ENCODE peak calls at places on chromosomes 2 and 18, in five cellular contexts. T, Q, J, M and B are unnamed samples.

GRCh38 chr2:236951830-236952475 is 133.7 kb upstream of the COPS8 start:
- DNase-seq in T (no peak), Q (no peak), J (no peak), M (no peak), B (no peak)

GRCh38 chr2:68774569-68775271 is 40.1 kb downstream of the ARHGAP25 start:
- DNase-seq in T (no peak), Q (peak), J (no peak), M (peak), B (no peak)

GRCh38 chr2:11379558-11379957 is 35.1 kb upstream of the ROCK2 start:
- DNase-seq in T (peak), Q (no peak), J (no peak), M (no peak), B (no peak)

GRCh38 chr2:11402436-11402835 is 58.0 kb upstream of the ROCK2 start:
- DNase-seq in T (no peak), Q (no peak), J (no peak), M (no peak), B (no peak)

GRCh38 chr2:54740333-54740732 is 16.9 kb downstream of the EML6 start:
- DNase-seq in T (no peak), Q (no peak), J (no peak), M (no peak), B (no peak)

GRCh38 chr2:168355110-168355509 is 101.0 kb upstream of the CERS6 start:
- DNase-seq in T (no peak), Q (no peak), J (no peak), M (no peak), B (no peak)

GRCh38 chr2:219706823-219707281 is 79.4 kb downstream of the SLC4A3 start:
- DNase-seq in T (peak), Q (no peak), J (no peak), M (no peak), B (no peak)

GRCh38 chr2:152432206-152432653 is 97.3 kb downstream of the FMNL2 start:
- DNase-seq in T (peak), Q (no peak), J (no peak), M (no peak), B (peak)

GRCh38 chr2:45610281-45611019 is 617 bp downstream of the SRBD1 start:
- DNase-seq in T (peak), Q (peak), J (peak), M (peak), B (peak)

GRCh38 chr2:197134206-197134605 is 176.4 kb downstream of the ANKRD44 start:
- DNase-seq in T (no peak), Q (no peak), J (no peak), M (no peak), B (no peak)

GRCh38 chr2:226045090-226045489 is 645.6 kb downstream of the NYAP2 start:
- DNase-seq in T (no peak), Q (no peak), J (no peak), M (no peak), B (no peak)

GRCh38 chr2:144834954-144835633 is 315.2 kb upstream of the ZEB2 start:
- DNase-seq in T (peak), Q (no peak), J (no peak), M (no peak), B (no peak)

GRCh38 chr2:172698041-172698863 is 37.4 kb upstream of the RAPGEF4 start:
- DNase-seq in T (peak), Q (no peak), J (no peak), M (no peak), B (no peak)

GRCh38 chr2:1209246-1209645 is 204.0 kb upstream of the TPO start:
- DNase-seq in T (no peak), Q (no peak), J (no peak), M (no peak), B (no peak)

GRCh38 chr2:235170536-235171510 is 219.0 kb downstream of the SH3BP4 start:
- DNase-seq in T (peak), Q (no peak), J (peak), M (no peak), B (peak)

GRCh38 chr2:64737547-64737946 is 83.8 kb upstream of the SERTAD2 start:
- DNase-seq in T (no peak), Q (no peak), J (no peak), M (no peak), B (no peak)

GRCh38 chr18:23972416-23972815 is 42.1 kb upstream of the TTC39C start:
- DNase-seq in T (peak), Q (no peak), J (no peak), M (peak), B (no peak)

GRCh38 chr2:158818511-158818910 is 23.4 kb downstream of the DAPL1 start:
- DNase-seq in T (no peak), Q (no peak), J (no peak), M (no peak), B (no peak)

GRCh38 chr2:69844560-69844959 is 15.1 kb downstream of the GMCL1 start:
- DNase-seq in T (no peak), Q (no peak), J (no peak), M (no peak), B (no peak)

GRCh38 chr18:22347624-22348511 is 69.8 kb downstream of the CTAGE1 start:
- DNase-seq in T (peak), Q (no peak), J (peak), M (no peak), B (no peak)

GRCh38 chr2:46135230-46135555 is 162.0 kb upstream of the EPAS1 start:
- DNase-seq in T (peak), Q (no peak), J (no peak), M (no peak), B (no peak)

GRCh38 chr2:98607741-98608117 is 583 bp downstream of the COA5 start:
- DNase-seq in T (peak), Q (no peak), J (no peak), M (no peak), B (no peak)

GRCh38 chr2:186734957-186735734 is 41.3 kb downstream of the FAM171B start:
- DNase-seq in T (no peak), Q (no peak), J (peak), M (no peak), B (no peak)

GRCh38 chr2:229081411-229081810 is 189.7 kb downstream of the PID1 start:
- DNase-seq in T (no peak), Q (no peak), J (no peak), M (no peak), B (no peak)

GRCh38 chr18:64127172-64127571 is 21.7 kb downstream of the LINC00305 start:
- DNase-seq in T (no peak), Q (no peak), J (no peak), M (no peak), B (no peak)

GRCh38 chr2:121469361-121469760 is 61.3 kb upstream of the RNU4ATAC start:
- DNase-seq in T (no peak), Q (no peak), J (no peak), M (no peak), B (no peak)

GRCh38 chr2:121468936-121469335 is 61.7 kb upstream of the RNU4ATAC start:
- DNase-seq in T (no peak), Q (no peak), J (no peak), M (no peak), B (no peak)

GRCh38 chr2:121472465-121472993 is 58.2 kb upstream of the RNU4ATAC start:
- DNase-seq in T (no peak), Q (no peak), J (no peak), M (no peak), B (no peak)

GRCh38 chr2:121471571-121472464 is 58.9 kb upstream of the RNU4ATAC start:
- DNase-seq in T (no peak), Q (no peak), J (no peak), M (no peak), B (no peak)

GRCh38 chr2:121470917-121471316 is 59.8 kb upstream of the RNU4ATAC start:
- DNase-seq in T (no peak), Q (no peak), J (no peak), M (no peak), B (no peak)
- TF ChIP-seq CTCF in T (no peak), Q (no peak), J (no peak), M (no peak), B (no peak)

DNA sequence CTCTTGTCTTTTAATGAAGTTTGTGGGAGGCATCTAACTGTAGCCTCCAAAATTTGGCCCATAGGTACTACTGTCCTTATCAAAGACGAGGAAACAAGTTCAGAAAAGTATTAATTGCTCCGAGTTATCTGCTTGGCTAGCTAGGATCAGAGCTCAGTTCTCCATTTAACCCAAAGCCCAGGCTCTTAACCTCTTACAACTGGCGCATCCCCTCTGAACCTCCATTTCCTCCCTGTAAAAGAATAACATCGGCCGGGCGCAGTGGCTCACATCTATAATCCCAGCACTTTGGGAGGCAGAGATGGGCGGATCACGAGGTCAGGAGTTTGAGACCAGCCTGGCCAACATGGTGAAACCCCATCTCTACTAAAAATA is 3.5 kb upstream of the MSH6 start:
- DNase-seq in T (no peak), Q (no peak), J (no peak), M (no peak), B (no peak)
- TF ChIP-seq CTCF in T (no peak), Q (no peak), J (no peak), M (no peak), B (no peak)

DNA sequence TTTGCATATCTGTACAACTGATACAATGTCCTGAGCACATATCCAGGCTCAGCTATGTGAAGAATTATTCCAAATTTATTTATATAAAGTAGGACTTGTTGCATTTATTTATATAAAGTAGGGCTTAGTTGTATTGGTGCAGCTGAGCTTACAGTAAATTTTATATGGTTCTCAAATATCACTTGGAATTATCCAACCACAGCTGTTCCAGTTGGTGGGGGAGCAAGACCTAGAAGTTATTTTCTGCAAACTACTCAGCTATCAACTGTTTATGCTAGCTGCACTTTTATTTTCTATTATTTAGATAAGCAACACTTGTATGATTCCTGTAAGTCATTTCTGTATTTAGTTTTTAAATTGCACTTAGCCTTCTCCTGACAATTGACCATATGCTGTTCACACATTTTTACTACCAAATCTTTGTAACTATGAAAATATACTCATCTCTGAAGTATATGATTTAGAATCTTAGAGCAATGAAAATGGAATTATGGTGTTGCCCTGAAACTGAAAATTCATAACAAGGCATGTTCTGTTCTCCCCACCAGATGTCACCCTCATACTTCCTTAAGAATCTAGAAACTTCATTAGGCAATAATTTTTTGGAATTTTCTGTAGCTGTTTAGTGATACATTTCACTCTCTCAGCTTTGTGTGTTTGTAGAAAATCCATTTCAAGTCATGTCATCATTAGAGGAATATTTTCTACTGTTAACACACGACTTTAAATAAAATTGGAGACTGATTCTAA is 157.0 kb upstream of the CBLN2 start:
- DNase-seq in T (peak), Q (no peak), J (no peak), M (no peak), B (no peak)
- TF ChIP-seq CTCF in T (peak), Q (no peak), J (peak), M (no peak), B (peak)

GRCh38 chr2:15645720-15646385 is 54.2 kb downstream of the DDX1 start:
- DNase-seq in T (no peak), Q (no peak), J (no peak), M (no peak), B (no peak)
- TF ChIP-seq CTCF in T (no peak), Q (no peak), J (no peak), M (no peak), B (no peak)

GRCh38 chr18:44973282-44973681 is 292.6 kb downstream of the SETBP1 start:
- DNase-seq in T (no peak), Q (no peak), J (no peak), M (no peak), B (no peak)
- TF ChIP-seq CTCF in T (peak), Q (no peak), J (peak), M (no peak), B (no peak)